ENCODE peak calls at places on chromosomes 13 and 19, in eight cellular contexts. V, L, O, X, D, T, P and K are unnamed samples.

GRCh38 chr13:21637296-21637695 is 33.3 kb upstream of the MICU2 start:
- DNase-seq in P (no peak), L (no peak), X (no peak), O (no peak), V (peak), T (peak), D (peak), K (peak)

GRCh38 chr13:102878491-102878890 is 32.7 kb downstream of the ERCC5 start:
- DNase-seq in D (no peak), T (no peak), P (no peak), V (no peak), X (no peak), O (no peak), L (no peak), K (peak)

GRCh38 chr19:58229255-58229639 is 533 bp downstream of the ZNF544 start:
- DNase-seq in X (no peak), V (peak), P (peak), T (no peak), L (no peak), D (peak), O (no peak), K (peak)

GRCh38 chr19:56120002-56120370 is 1.1 kb downstream of the ZNF787 start:
- DNase-seq in T (no peak), D (no peak), O (no peak), L (no peak), V (no peak), X (no peak), P (no peak), K (no peak)

GRCh38 chr13:25319781-25320180 is 18.4 kb downstream of the NUP58 start:
- DNase-seq in L (no peak), T (no peak), P (no peak), V (no peak), X (no peak), O (no peak), D (no peak), K (no peak)

GRCh38 chr13:75195479-75196111 is 286.4 kb downstream of the TBC1D4 start:
- DNase-seq in D (no peak), T (no peak), L (no peak), P (peak), X (no peak), O (no peak), V (no peak), K (peak)

GRCh38 chr19:10420444-10421239 is at the start of gene PDE4A:
- DNase-seq in X (peak), D (no peak), T (peak), L (no peak), P (no peak), O (no peak), V (no peak), K (peak)

GRCh38 chr13:44487989-44488388 is 88.1 kb downstream of the TSC22D1 start:
- DNase-seq in T (no peak), P (no peak), V (no peak), L (no peak), X (no peak), D (no peak), O (no peak), K (no peak)

GRCh38 chr13:114110091-114110829 is 22.2 kb downstream of the RASA3 start:
- DNase-seq in V (no peak), P (no peak), X (peak), O (no peak), L (no peak), D (peak), T (peak), K (no peak)

GRCh38 chr13:20197361-20197834 is 4.7 kb upstream of the GJB2 start:
- DNase-seq in P (peak), T (no peak), D (peak), O (no peak), X (no peak), L (no peak), V (peak), K (peak)

GRCh38 chr19:367963-368623 is 23.5 kb upstream of the MIER2 start:
- DNase-seq in D (no peak), X (no peak), V (no peak), T (peak), P (no peak), O (no peak), L (no peak), K (no peak)

GRCh38 chr19:56189785-56190184 is 7.8 kb downstream of the ZSCAN5B start:
- DNase-seq in D (peak), T (no peak), O (no peak), X (no peak), P (no peak), V (no peak), L (no peak), K (no peak)

GRCh38 chr19:18843960-18844359 is 12.2 kb downstream of the UPF1 start:
- DNase-seq in L (no peak), D (no peak), V (no peak), T (no peak), X (no peak), P (no peak), O (no peak), K (no peak)

GRCh38 chr19:10091892-10092641 is 6.0 kb downstream of the SHFL start:
- DNase-seq in X (no peak), L (no peak), V (no peak), D (no peak), T (peak), O (no peak), P (no peak), K (no peak)

GRCh38 chr13:84654654-84655244 is 772.5 kb upstream of the SLITRK1 start:
- DNase-seq in X (no peak), L (no peak), O (no peak), P (no peak), T (no peak), V (no peak), D (no peak), K (no peak)

GRCh38 chr19:19470579-19470978 is 44.8 kb downstream of the TSSK6 start:
- DNase-seq in X (no peak), O (no peak), P (no peak), D (no peak), V (no peak), L (no peak), T (no peak), K (no peak)

GRCh38 chr19:47729799-47730520 is 15.4 kb upstream of the NOP53 start:
- DNase-seq in O (no peak), V (no peak), P (no peak), L (no peak), X (no peak), D (peak), T (peak), K (peak)

GRCh38 chr19:58543826-58544590 is at the start of gene TRIM28:
- DNase-seq in L (peak), P (peak), T (peak), O (no peak), V (peak), D (peak), X (peak), K (peak)

GRCh38 chr13:51827254-51827653 is 17.7 kb downstream of the TMEM272 start:
- DNase-seq in V (no peak), X (no peak), D (no peak), P (no peak), L (no peak), O (no peak), T (no peak), K (no peak)

GRCh38 chr13:28488376-28489005 is 6.4 kb downstream of the FLT1 start:
- DNase-seq in T (no peak), V (no peak), P (no peak), D (no peak), L (no peak), X (no peak), O (no peak), K (no peak)

GRCh38 chr19:29260477-29261317 is 47.7 kb upstream of the UQCRFS1 start:
- DNase-seq in P (no peak), O (no peak), T (no peak), V (peak), X (no peak), D (peak), L (no peak), K (peak)

GRCh38 chr19:4524808-4525562 is 6.7 kb upstream of the PLIN4 start:
- DNase-seq in D (peak), P (no peak), T (no peak), O (no peak), V (peak), X (peak), L (peak), K (peak)

GRCh38 chr19:13055213-13056051 is 47.2 kb downstream of the LYL1 start:
- DNase-seq in T (peak), V (no peak), D (peak), X (no peak), L (no peak), P (peak), O (peak), K (peak)

GRCh38 chr19:10407102-10407501 is 3.8 kb upstream of the CDC37 start:
- DNase-seq in V (no peak), O (no peak), P (no peak), X (no peak), L (no peak), T (no peak), D (no peak), K (no peak)

GRCh38 chr19:58021541-58022282 is 12.1 kb upstream of the ZSCAN1 start:
- DNase-seq in O (no peak), L (no peak), P (peak), X (no peak), D (peak), T (no peak), V (peak), K (peak)

GRCh38 chr19:44603201-44603945 is 10.0 kb upstream of the IGSF23 start:
- DNase-seq in T (no peak), X (no peak), L (no peak), P (peak), O (peak), D (no peak), V (peak), K (peak)

GRCh38 chr13:42495256-42495655 is 78.7 kb upstream of the TNFSF11 start:
- DNase-seq in D (peak), P (peak), X (no peak), O (no peak), T (no peak), V (no peak), L (no peak), K (no peak)

GRCh38 chr19:18167011-18167410 is 6.6 kb upstream of the IFI30 start:
- DNase-seq in O (no peak), T (no peak), X (no peak), D (no peak), L (no peak), P (no peak), V (no peak), K (no peak)

GRCh38 chr19:5987077-5987818 is 9.3 kb upstream of the RANBP3 start:
- DNase-seq in D (peak), V (peak), T (no peak), P (peak), L (peak), O (peak), X (peak), K (peak)

GRCh38 chr13:84896128-84896527 is 903.1 kb downstream of the SLITRK6 start:
- DNase-seq in D (peak), X (no peak), L (no peak), V (peak), O (peak), P (peak), T (no peak), K (peak)

GRCh38 chr19:31497709-31498108 is 148.5 kb upstream of the TSHZ3 start:
- DNase-seq in V (no peak), X (no peak), D (no peak), L (no peak), P (no peak), T (no peak), O (no peak), K (no peak)

GRCh38 chr19:39508629-39509028 is 6.3 kb upstream of the SELENOV start:
- DNase-seq in X (no peak), V (no peak), T (no peak), D (no peak), L (no peak), O (no peak), P (no peak), K (no peak)

GRCh38 chr19:29934781-29935180 is 7.3 kb upstream of the URI1 start:
- DNase-seq in X (no peak), L (no peak), V (no peak), O (no peak), P (no peak), D (no peak), T (no peak), K (no peak)

GRCh38 chr19:1491849-1492170 is 829 bp downstream of the REEP6 start:
- DNase-seq in P (no peak), X (no peak), L (no peak), O (no peak), D (no peak), T (peak), V (no peak), K (no peak)

GRCh38 chr19:52398091-52398461 is 427 bp downstream of the ZNF528 start:
- DNase-seq in T (no peak), D (no peak), V (no peak), O (no peak), P (no peak), L (no peak), X (no peak), K (no peak)

GRCh38 chr19:41456342-41456918 is 13.5 kb downstream of the ERICH4 start:
- DNase-seq in L (no peak), V (no peak), O (no peak), D (no peak), X (no peak), T (no peak), P (peak), K (no peak)

GRCh38 chr19:17719730-17720486 is 628 bp downstream of the MAP1S start:
- DNase-seq in V (peak), L (no peak), D (peak), O (no peak), X (peak), T (peak), P (no peak), K (peak)